ENCODE peak calls at places on chromosomes 13 and 19, in four cellular contexts. H, P, N and R are unnamed samples. For H3K4me1, the result is how much of the 10 kb centered on the place peaks cover.

GRCh38 chr19:10295305-10295846 is 5.6 kb downstream of the ICAM5 start:
- DNase-seq in N (no peak), P (no peak), H (peak), R (peak)

GRCh38 chr13:37295046-37295445 is 189.6 kb upstream of the CSNK1A1L start:
- DNase-seq in H (no peak), P (no peak), N (no peak), R (peak)

GRCh38 chr19:4567584-4568071 is 8.1 kb upstream of the SEMA6B start:
- DNase-seq in P (peak), H (peak), N (no peak), R (peak)

GRCh38 chr19:10670187-10670586 is 16.0 kb downstream of the ILF3 start:
- DNase-seq in N (no peak), H (no peak), P (no peak), R (no peak)

GRCh38 chr19:35073516-35073915 is 32.0 kb downstream of the HPN start:
- DNase-seq in P (no peak), N (no peak), H (no peak), R (no peak)

GRCh38 chr13:25741796-25742195 is 310.0 kb downstream of the SHISA2 start:
- DNase-seq in N (no peak), P (no peak), H (no peak), R (no peak)

GRCh38 chr19:7844951-7845350 is 14.9 kb downstream of the EVI5L start:
- DNase-seq in N (no peak), P (no peak), H (no peak), R (no peak)

GRCh38 chr19:1360818-1361461 is 22.8 kb upstream of the NDUFS7 start:
- DNase-seq in P (peak), H (peak), N (peak), R (peak)

GRCh38 chr13:31946091-31946770 is 85.3 kb upstream of the FRY start:
- DNase-seq in H (no peak), P (no peak), N (no peak), R (no peak)

GRCh38 chr19:42325896-42326771 is 699 bp downstream of the MEGF8 start:
- DNase-seq in N (no peak), P (no peak), H (peak), R (no peak)

GRCh38 chr13:111900390-111901180 is 166.4 kb upstream of the SOX1 start:
- DNase-seq in N (peak), P (no peak), H (no peak), R (no peak)

GRCh38 chr13:98475521-98475920 is 101.4 kb downstream of the STK24 start:
- DNase-seq in N (no peak), P (no peak), H (no peak), R (no peak)

GRCh38 chr19:15297416-15298224 is 34.7 kb downstream of the BRD4 start:
- DNase-seq in N (no peak), H (no peak), P (no peak), R (no peak)

GRCh38 chr13:27353166-27353583 is 71.2 kb upstream of the GTF3A start:
- DNase-seq in H (peak), N (no peak), P (no peak), R (no peak)

GRCh38 chr19:19342086-19343015 is 21.7 kb downstream of the MAU2 start:
- DNase-seq in H (peak), N (no peak), P (no peak), R (peak)

GRCh38 chr19:17755977-17756670 is 4.8 kb downstream of the FCHO1 start:
- DNase-seq in N (no peak), H (peak), P (no peak), R (no peak)

GRCh38 chr19:46492841-46493235 is 2.8 kb downstream of the PNMA8B start:
- DNase-seq in N (no peak), P (no peak), H (no peak), R (no peak)

GRCh38 chr13:99265823-99266426 is 7.7 kb upstream of the GPR18 start:
- DNase-seq in H (peak), P (no peak), N (no peak), R (no peak)

GRCh38 chr13:107407074-107407473 is 808.3 kb downstream of the LIG4 start:
- DNase-seq in P (no peak), N (no peak), H (no peak), R (no peak)

GRCh38 chr13:51834581-51835158 is 10.3 kb downstream of the TMEM272 start:
- DNase-seq in P (no peak), H (no peak), N (no peak), R (no peak)

GRCh38 chr19:52248256-52248655 is 21.1 kb upstream of the ZNF766 start:
- DNase-seq in N (no peak), P (peak), H (peak), R (peak)

GRCh38 chr19:52638601-52639000 is 446 bp upstream of the ZNF83 start:
- DNase-seq in N (no peak), P (no peak), H (no peak), R (peak)

GRCh38 chr19:49816616-49817015 is 1.5 kb upstream of the MED25 start:
- DNase-seq in P (no peak), N (no peak), H (no peak), R (no peak)

GRCh38 chr13:47890146-47890814 is 110.8 kb downstream of the SUCLA2 start:
- DNase-seq in H (no peak), N (no peak), P (no peak), R (no peak)

GRCh38 chr13:46753917-46754316 is 43.0 kb downstream of the ESD start:
- DNase-seq in H (no peak), N (no peak), P (no peak), R (no peak)
- H3K4me1 ChIP-seq in H (under half), N (under half), P (under half), R (under half)

GRCh38 chr13:95185851-95186250 is 115.4 kb downstream of the ABCC4 start:
- DNase-seq in N (peak), P (no peak), H (peak), R (no peak)
- H3K4me3 ChIP-seq in N (no peak), P (no peak), H (no peak), R (no peak)

DNA sequence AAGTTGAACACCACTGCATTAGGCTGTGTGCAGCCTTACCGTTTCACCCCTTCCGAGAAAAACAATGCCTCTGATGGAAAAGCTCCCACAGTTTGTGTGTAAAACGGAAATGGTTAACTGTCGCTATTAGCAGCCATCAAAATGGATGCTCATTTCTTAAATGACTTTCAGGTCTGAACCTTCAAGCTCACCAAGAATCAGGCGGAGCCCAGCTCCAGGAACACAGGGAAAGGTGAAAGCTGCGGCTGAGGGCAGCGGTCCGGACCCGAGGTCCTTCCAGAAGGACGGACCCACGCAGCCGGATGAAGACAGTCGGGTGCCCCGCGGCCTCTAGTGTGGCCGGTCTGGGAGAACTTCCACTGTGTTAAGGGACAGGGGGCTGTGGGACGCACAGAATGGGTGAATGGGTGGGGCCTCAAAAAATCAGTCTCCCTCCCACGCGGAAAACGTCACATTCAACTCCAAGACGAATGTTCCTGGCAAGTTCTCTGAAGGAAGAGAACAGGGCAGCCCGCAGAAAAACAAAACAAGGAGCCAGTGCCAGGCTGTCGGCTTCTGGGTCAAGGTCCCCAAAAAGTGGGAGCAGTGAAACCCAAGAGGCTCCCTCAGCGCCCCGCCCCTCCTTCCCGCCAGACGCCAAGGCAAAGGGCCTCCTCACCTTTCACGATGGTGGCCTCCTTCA is 4.9 kb downstream of the IRS2 start:
- DNase-seq in N (peak), H (no peak), P (no peak), R (no peak)
- H3K4me1 ChIP-seq in N (half or more), H (under half), P (half or more), R (under half)

DNA sequence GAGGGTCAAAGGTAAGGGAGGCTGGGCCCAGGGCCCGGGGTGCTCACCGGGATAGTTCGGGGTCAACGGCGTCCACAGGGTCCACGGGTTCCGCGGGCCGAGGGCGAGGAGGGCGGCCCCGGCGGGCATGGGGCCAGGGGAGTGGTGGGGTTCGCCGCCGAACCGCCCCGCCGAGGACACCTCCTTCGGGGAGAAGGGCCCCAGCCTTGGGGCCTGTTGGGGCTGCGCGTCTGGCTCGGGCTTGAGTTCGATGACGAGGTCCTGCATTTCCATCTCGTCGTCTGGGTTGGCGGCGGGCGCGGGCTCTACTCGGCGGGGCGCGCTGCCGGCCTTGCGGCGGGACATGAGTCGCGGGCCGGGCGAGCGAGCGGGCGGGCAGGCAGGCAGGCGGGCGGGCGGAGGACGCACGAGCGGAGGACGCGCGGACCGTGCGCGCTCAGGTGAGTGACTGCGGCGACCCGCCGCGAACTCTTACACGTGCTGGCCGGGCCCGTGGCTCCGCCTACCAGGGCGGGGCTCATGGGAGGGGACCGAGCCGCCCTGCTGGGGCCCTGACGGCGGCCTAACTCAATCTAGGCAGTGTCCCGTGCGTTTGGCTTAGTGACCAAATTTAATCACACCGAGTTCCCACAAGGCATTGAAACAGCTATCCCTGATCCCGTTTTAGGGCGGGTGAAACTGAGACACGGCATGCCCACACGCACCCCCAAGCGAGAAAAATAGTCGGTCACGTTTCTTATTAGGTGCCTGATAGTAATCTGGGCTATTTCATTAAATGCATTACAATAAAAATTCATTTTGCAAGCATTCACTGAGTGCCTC is at the start of gene ZNF296:
- DNase-seq in N (peak), P (peak), H (peak), R (peak)
- H3K4me3 ChIP-seq in N (peak), P (peak), H (peak), R (peak)

GRCh38 chr13:46624353-46624752 is 71.4 kb downstream of the LRCH1 start:
- DNase-seq in P (no peak), N (no peak), H (no peak), R (no peak)
- H3K4me1 ChIP-seq in P (under half), N (half or more), H (under half), R (half or more)

GRCh38 chr19:3123088-3123721 is 12.6 kb upstream of the GNA15 start:
- DNase-seq in H (no peak), P (no peak), N (peak), R (no peak)
- H3K4me3 ChIP-seq in H (no peak), P (no peak), N (no peak), R (no peak)

GRCh38 chr19:13883665-13884064 is 6.7 kb downstream of the NANOS3 start:
- DNase-seq in N (no peak), H (no peak), P (no peak), R (no peak)
- H3K4me1 ChIP-seq in N (under half), H (half or more), P (under half), R (under half)